ENCODE peak calls at places on chromosomes 7 and 10, in four cellular contexts. One of them, this sample, is unnamed.

GRCh38 chr10:127649642-127650041 is 87.3 kb upstream of the FOXI2 start:
- DNase-seq in WTC11: peak
- DNase-seq in HepG2: peak
- DNase-seq in GM12878: no peak
- DNase-seq in this sample: no peak

GRCh38 chr10:86785021-86785420 is 28.6 kb downstream of the BMPR1A start:
- DNase-seq in WTC11: no peak
- DNase-seq in HepG2: no peak
- DNase-seq in GM12878: no peak
- DNase-seq in this sample: no peak

GRCh38 chr10:85319150-85319549 is 990.8 kb downstream of the CCSER2 start:
- DNase-seq in WTC11: no peak
- DNase-seq in HepG2: no peak
- DNase-seq in GM12878: no peak
- DNase-seq in this sample: no peak

GRCh38 chr7:66867198-66867790 is 53.7 kb upstream of the TMEM248 start:
- DNase-seq in WTC11: no peak
- DNase-seq in HepG2: peak
- DNase-seq in GM12878: no peak
- DNase-seq in this sample: no peak

GRCh38 chr10:97479939-97480338 is 18.3 kb downstream of the MMS19 start:
- DNase-seq in WTC11: peak
- DNase-seq in HepG2: no peak
- DNase-seq in GM12878: no peak
- DNase-seq in this sample: no peak

GRCh38 chr10:66813122-66813521 is 112.7 kb upstream of the LRRTM3 start:
- DNase-seq in WTC11: no peak
- DNase-seq in HepG2: no peak
- DNase-seq in GM12878: no peak
- DNase-seq in this sample: no peak

GRCh38 chr10:104339469-104340098 is 1.3 kb upstream of the ITPRIP start:
- DNase-seq in WTC11: no peak
- DNase-seq in HepG2: peak
- DNase-seq in GM12878: no peak
- DNase-seq in this sample: no peak

GRCh38 chr7:100951888-100952560 is 2.7 kb downstream of the MUC3A start:
- DNase-seq in WTC11: no peak
- DNase-seq in HepG2: no peak
- DNase-seq in GM12878: no peak
- DNase-seq in this sample: no peak

GRCh38 chr10:22002531-22003110 is 909 bp downstream of the DNAJC1 start:
- DNase-seq in WTC11: no peak
- DNase-seq in HepG2: peak
- DNase-seq in GM12878: no peak
- DNase-seq in this sample: no peak

GRCh38 chr10:116044722-116045374 is 228.2 kb downstream of the GFRA1 start:
- DNase-seq in WTC11: no peak
- DNase-seq in HepG2: no peak
- DNase-seq in GM12878: no peak
- DNase-seq in this sample: no peak

GRCh38 chr7:157676456-157677255 is 339.9 kb downstream of the DNAJB6 start:
- DNase-seq in WTC11: no peak
- DNase-seq in HepG2: no peak
- DNase-seq in GM12878: no peak
- DNase-seq in this sample: no peak

GRCh38 chr10:80498833-80499671 is 38.6 kb upstream of the SH2D4B start:
- DNase-seq in WTC11: no peak
- DNase-seq in HepG2: peak
- DNase-seq in GM12878: no peak
- DNase-seq in this sample: peak

GRCh38 chr10:12995425-12995861 is 6.1 kb downstream of the CCDC3 start:
- DNase-seq in WTC11: no peak
- DNase-seq in HepG2: no peak
- DNase-seq in GM12878: no peak
- DNase-seq in this sample: no peak

GRCh38 chr7:43756368-43757072 is 2.0 kb upstream of the BLVRA start:
- DNase-seq in WTC11: no peak
- DNase-seq in HepG2: no peak
- DNase-seq in GM12878: no peak
- DNase-seq in this sample: no peak

GRCh38 chr10:11178606-11179221 is 161.0 kb downstream of the CELF2 start:
- DNase-seq in WTC11: no peak
- DNase-seq in HepG2: no peak
- DNase-seq in GM12878: peak
- DNase-seq in this sample: peak

GRCh38 chr10:50464004-50464409 is 159.7 kb downstream of the SGMS1 start:
- DNase-seq in WTC11: no peak
- DNase-seq in HepG2: no peak
- DNase-seq in GM12878: no peak
- DNase-seq in this sample: no peak

GRCh38 chr10:35641430-35642015 is 573 bp downstream of the FZD8 start:
- DNase-seq in WTC11: peak
- DNase-seq in HepG2: no peak
- DNase-seq in GM12878: no peak
- DNase-seq in this sample: peak

GRCh38 chr7:148262721-148263229 is 327.8 kb upstream of the C7orf33 start:
- DNase-seq in WTC11: peak
- DNase-seq in HepG2: peak
- DNase-seq in GM12878: no peak
- DNase-seq in this sample: peak

GRCh38 chr10:26214538-26215461 is 1.8 kb upstream of the GAD2 start:
- DNase-seq in WTC11: peak
- DNase-seq in HepG2: no peak
- DNase-seq in GM12878: no peak
- DNase-seq in this sample: no peak

GRCh38 chr7:98470131-98470985 is 69.5 kb upstream of the BAIAP2L1 start:
- DNase-seq in WTC11: peak
- DNase-seq in HepG2: no peak
- DNase-seq in GM12878: no peak
- DNase-seq in this sample: peak

GRCh38 chr7:154795437-154795836 is 207.5 kb downstream of the PAXIP1 start:
- DNase-seq in WTC11: no peak
- DNase-seq in HepG2: no peak
- DNase-seq in GM12878: no peak
- DNase-seq in this sample: no peak

GRCh38 chr7:79454325-79454960 is 976 bp upstream of the MAGI2 start:
- DNase-seq in WTC11: peak
- DNase-seq in HepG2: no peak
- DNase-seq in GM12878: no peak
- DNase-seq in this sample: no peak

GRCh38 chr7:13898957-13899670 is 90.4 kb downstream of the ETV1 start:
- DNase-seq in WTC11: no peak
- DNase-seq in HepG2: no peak
- DNase-seq in GM12878: no peak
- DNase-seq in this sample: no peak

GRCh38 chr10:31129261-31129660 is 97.6 kb upstream of the ZNF438 start:
- DNase-seq in WTC11: peak
- DNase-seq in HepG2: no peak
- DNase-seq in GM12878: no peak
- DNase-seq in this sample: no peak

GRCh38 chr7:50978633-50979215 is 196.0 kb upstream of the GRB10 start:
- DNase-seq in WTC11: no peak
- DNase-seq in HepG2: peak
- DNase-seq in GM12878: no peak
- DNase-seq in this sample: no peak

GRCh38 chr7:82810558-82811259 is 352.0 kb downstream of the PCLO start:
- DNase-seq in WTC11: no peak
- DNase-seq in HepG2: peak
- DNase-seq in GM12878: no peak
- DNase-seq in this sample: no peak

GRCh38 chr7:48150086-48150485 is 21.2 kb upstream of the ABCA13 start:
- DNase-seq in WTC11: no peak
- DNase-seq in HepG2: no peak
- DNase-seq in GM12878: no peak
- DNase-seq in this sample: no peak

GRCh38 chr10:120387326-120387725 is 69.7 kb upstream of the PLPP4 start:
- DNase-seq in WTC11: no peak
- DNase-seq in HepG2: no peak
- DNase-seq in GM12878: no peak
- DNase-seq in this sample: no peak

GRCh38 chr7:158975526-158976467 is 119.4 kb downstream of the DYNC2I1 start:
- DNase-seq in WTC11: peak
- DNase-seq in HepG2: peak
- DNase-seq in GM12878: no peak
- DNase-seq in this sample: peak

GRCh38 chr10:69929575-69929974 is 123.1 kb upstream of the MACROH2A2 start:
- DNase-seq in WTC11: peak
- DNase-seq in HepG2: no peak
- DNase-seq in GM12878: no peak
- DNase-seq in this sample: no peak

GRCh38 chr10:73131913-73132686 is 21.8 kb downstream of the NUDT13 start:
- DNase-seq in WTC11: no peak
- DNase-seq in HepG2: peak
- DNase-seq in GM12878: no peak
- DNase-seq in this sample: no peak

GRCh38 chr10:30467939-30468338 is 34.0 kb downstream of the MAP3K8 start:
- DNase-seq in WTC11: no peak
- DNase-seq in HepG2: no peak
- DNase-seq in GM12878: no peak
- DNase-seq in this sample: no peak

GRCh38 chr10:47031251-47031952 is 120.2 kb downstream of the PTPN20 start:
- DNase-seq in WTC11: peak
- DNase-seq in HepG2: no peak
- DNase-seq in GM12878: no peak
- DNase-seq in this sample: peak

GRCh38 chr7:107594961-107595737 is 15.1 kb downstream of the BCAP29 start:
- DNase-seq in WTC11: no peak
- DNase-seq in HepG2: no peak
- DNase-seq in GM12878: no peak
- DNase-seq in this sample: no peak

GRCh38 chr10:71323407-71323806 is 4.3 kb downstream of the SLC29A3 start:
- DNase-seq in WTC11: no peak
- DNase-seq in HepG2: peak
- DNase-seq in GM12878: no peak
- DNase-seq in this sample: peak
- TF ChIP-seq ETV6 in WTC11: peak
- TF ChIP-seq ETV6 in HepG2: peak
- TF ChIP-seq ETV6 in GM12878: no peak
- TF ChIP-seq ETV6 in this sample: peak

GRCh38 chr7:114976666-114977065 is 54.8 kb downstream of the MDFIC start:
- DNase-seq in WTC11: no peak
- DNase-seq in HepG2: no peak
- DNase-seq in GM12878: no peak
- DNase-seq in this sample: no peak
- TF ChIP-seq NR2C2 in WTC11: no peak
- TF ChIP-seq NR2C2 in HepG2: no peak
- TF ChIP-seq NR2C2 in GM12878: no peak
- TF ChIP-seq NR2C2 in this sample: no peak

GRCh38 chr7:78437118-78437517 is 638.5 kb downstream of the PHTF2 start:
- DNase-seq in WTC11: no peak
- DNase-seq in HepG2: peak
- DNase-seq in GM12878: no peak
- DNase-seq in this sample: no peak
- TF ChIP-seq ETV6 in WTC11: no peak
- TF ChIP-seq ETV6 in HepG2: no peak
- TF ChIP-seq ETV6 in GM12878: no peak
- TF ChIP-seq ETV6 in this sample: no peak

GRCh38 chr7:29255199-29255838 is 60.7 kb downstream of the CHN2 start:
- DNase-seq in WTC11: no peak
- DNase-seq in HepG2: no peak
- DNase-seq in GM12878: no peak
- DNase-seq in this sample: no peak
- TF ChIP-seq NR2C2 in WTC11: no peak
- TF ChIP-seq NR2C2 in HepG2: no peak
- TF ChIP-seq NR2C2 in GM12878: no peak
- TF ChIP-seq NR2C2 in this sample: no peak

GRCh38 chr7:91976743-91977142 is 36.1 kb downstream of the AKAP9 start:
- DNase-seq in WTC11: no peak
- DNase-seq in HepG2: no peak
- DNase-seq in GM12878: no peak
- DNase-seq in this sample: no peak

GRCh38 chr7:91974066-91974465 is 33.4 kb downstream of the AKAP9 start:
- DNase-seq in WTC11: no peak
- DNase-seq in HepG2: no peak
- DNase-seq in GM12878: no peak
- DNase-seq in this sample: no peak

GRCh38 chr7:91973632-91974031 is 33.0 kb downstream of the AKAP9 start:
- DNase-seq in WTC11: no peak
- DNase-seq in HepG2: no peak
- DNase-seq in GM12878: no peak
- DNase-seq in this sample: no peak

DNA sequence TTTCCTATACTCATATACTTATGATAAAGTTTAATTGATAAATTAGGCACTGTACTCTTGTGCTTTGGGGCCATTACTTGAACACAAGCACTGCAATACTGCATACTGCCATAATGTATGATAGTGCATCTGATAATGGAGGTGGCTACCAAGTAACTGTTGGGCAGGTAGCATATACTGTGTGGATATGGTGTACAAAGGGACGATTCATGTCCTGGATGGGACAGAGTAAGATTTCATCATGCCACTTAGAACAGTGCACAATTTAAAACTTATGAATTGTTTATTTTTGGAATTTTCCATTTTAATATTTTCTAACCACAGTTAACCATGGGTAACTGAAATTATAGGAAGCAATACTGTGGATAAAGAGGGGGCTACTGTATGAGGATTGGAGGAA is 38.9 kb downstream of the AKAP9 start:
- DNase-seq in WTC11: no peak
- DNase-seq in HepG2: no peak
- DNase-seq in GM12878: no peak
- DNase-seq in this sample: no peak
- TF ChIP-seq ETV6 in WTC11: no peak
- TF ChIP-seq ETV6 in HepG2: no peak
- TF ChIP-seq ETV6 in GM12878: no peak
- TF ChIP-seq ETV6 in this sample: no peak